ENCODE peak calls at places on chromosomes 7 and 10, in seven cellular contexts. One of them, this sample, is unnamed.

GRCh38 chr7:44081266-44081748 is 1.0 kb downstream of the POLM start:
- DNase-seq in ELR: no peak
- DNase-seq in cerebellar nuclear complex: no peak
- DNase-seq in cardiac muscle cell: no peak
- DNase-seq in dorsolateral prefrontal cortex: no peak
- DNase-seq in DMS153: no peak
- DNase-seq in progenitor cell of endocrine pancreas: no peak
- DNase-seq in this sample: no peak

GRCh38 chr10:126243976-126244375 is 144.3 kb downstream of the ADAM12 start:
- DNase-seq in ELR: peak
- DNase-seq in cerebellar nuclear complex: no peak
- DNase-seq in cardiac muscle cell: peak
- DNase-seq in dorsolateral prefrontal cortex: no peak
- DNase-seq in DMS153: no peak
- DNase-seq in progenitor cell of endocrine pancreas: no peak
- DNase-seq in this sample: no peak

GRCh38 chr10:110426294-110427153 is 71.2 kb upstream of the DUSP5 start:
- DNase-seq in ELR: peak
- DNase-seq in cerebellar nuclear complex: no peak
- DNase-seq in cardiac muscle cell: peak
- DNase-seq in dorsolateral prefrontal cortex: no peak
- DNase-seq in DMS153: peak
- DNase-seq in progenitor cell of endocrine pancreas: no peak
- DNase-seq in this sample: no peak

GRCh38 chr10:115861455-115861854 is 411.6 kb downstream of the GFRA1 start:
- DNase-seq in ELR: peak
- DNase-seq in cerebellar nuclear complex: no peak
- DNase-seq in cardiac muscle cell: peak
- DNase-seq in dorsolateral prefrontal cortex: no peak
- DNase-seq in DMS153: no peak
- DNase-seq in progenitor cell of endocrine pancreas: no peak
- DNase-seq in this sample: no peak

GRCh38 chr10:114719311-114719710 is 61.2 kb upstream of the ABLIM1 start:
- DNase-seq in ELR: no peak
- DNase-seq in cerebellar nuclear complex: no peak
- DNase-seq in cardiac muscle cell: no peak
- DNase-seq in dorsolateral prefrontal cortex: no peak
- DNase-seq in DMS153: peak
- DNase-seq in progenitor cell of endocrine pancreas: no peak
- DNase-seq in this sample: no peak

GRCh38 chr7:28239823-28240204 is 59.2 kb upstream of the JAZF1 start:
- DNase-seq in ELR: no peak
- DNase-seq in cerebellar nuclear complex: no peak
- DNase-seq in cardiac muscle cell: peak
- DNase-seq in dorsolateral prefrontal cortex: no peak
- DNase-seq in DMS153: no peak
- DNase-seq in progenitor cell of endocrine pancreas: no peak
- DNase-seq in this sample: no peak

GRCh38 chr10:132096223-132096622 is 30.5 kb downstream of the JAKMIP3 start:
- DNase-seq in ELR: peak
- DNase-seq in cerebellar nuclear complex: no peak
- DNase-seq in cardiac muscle cell: peak
- DNase-seq in dorsolateral prefrontal cortex: no peak
- DNase-seq in DMS153: no peak
- DNase-seq in progenitor cell of endocrine pancreas: no peak
- DNase-seq in this sample: no peak

GRCh38 chr7:42198296-42198695 is 38.7 kb downstream of the GLI3 start:
- DNase-seq in ELR: no peak
- DNase-seq in cerebellar nuclear complex: no peak
- DNase-seq in cardiac muscle cell: no peak
- DNase-seq in dorsolateral prefrontal cortex: no peak
- DNase-seq in DMS153: no peak
- DNase-seq in progenitor cell of endocrine pancreas: no peak
- DNase-seq in this sample: no peak

GRCh38 chr7:106337754-106338153 is 53.0 kb upstream of the NAMPT start:
- DNase-seq in ELR: no peak
- DNase-seq in cerebellar nuclear complex: no peak
- DNase-seq in cardiac muscle cell: no peak
- DNase-seq in dorsolateral prefrontal cortex: no peak
- DNase-seq in DMS153: no peak
- DNase-seq in progenitor cell of endocrine pancreas: no peak
- DNase-seq in this sample: no peak

GRCh38 chr7:66920769-66921395 is at the start of gene TMEM248:
- DNase-seq in ELR: peak
- DNase-seq in cerebellar nuclear complex: peak
- DNase-seq in cardiac muscle cell: peak
- DNase-seq in dorsolateral prefrontal cortex: peak
- DNase-seq in DMS153: peak
- DNase-seq in progenitor cell of endocrine pancreas: peak
- DNase-seq in this sample: peak